ENCODE peak calls at places on chromosomes 7 and 10, in four cellular contexts. O, W, H and L are unnamed samples.

GRCh38 chr7:38291117-38291647 is 17.7 kb upstream of the TARP start:
- DNase-seq in O (no peak), W (no peak), H (no peak), L (no peak)

GRCh38 chr10:30749368-30749767 is 119.8 kb upstream of the LYZL2 start:
- DNase-seq in O (no peak), W (no peak), H (no peak), L (no peak)

GRCh38 chr7:29116361-29116760 is 30.0 kb downstream of the CPVL start:
- DNase-seq in H (no peak), O (no peak), W (no peak), L (no peak)

GRCh38 chr10:78457804-78458483 is 424.3 kb downstream of the RPS24 start:
- DNase-seq in H (no peak), O (no peak), W (no peak), L (no peak)

GRCh38 chr10:102322914-102323313 is 72.6 kb upstream of the NFKB2 start:
- DNase-seq in W (no peak), H (peak; percentile 14), O (peak; percentile 52), L (no peak)

GRCh38 chr7:149776305-149776704 is 2.9 kb upstream of the ZNF467 start:
- DNase-seq in H (no peak), W (peak; percentile 83), O (no peak), L (no peak)

GRCh38 chr7:150439926-150440325 is 10.5 kb upstream of the GIMAP8 start:
- DNase-seq in W (no peak), O (no peak), H (no peak), L (no peak)

GRCh38 chr7:7816816-7817536 is 98.6 kb upstream of the RPA3 start:
- DNase-seq in O (no peak), H (no peak), W (no peak), L (no peak)

GRCh38 chr10:79299397-79300370 is 47.6 kb upstream of the PPIF start:
- DNase-seq in W (no peak), H (no peak), O (no peak), L (no peak)

DNA sequence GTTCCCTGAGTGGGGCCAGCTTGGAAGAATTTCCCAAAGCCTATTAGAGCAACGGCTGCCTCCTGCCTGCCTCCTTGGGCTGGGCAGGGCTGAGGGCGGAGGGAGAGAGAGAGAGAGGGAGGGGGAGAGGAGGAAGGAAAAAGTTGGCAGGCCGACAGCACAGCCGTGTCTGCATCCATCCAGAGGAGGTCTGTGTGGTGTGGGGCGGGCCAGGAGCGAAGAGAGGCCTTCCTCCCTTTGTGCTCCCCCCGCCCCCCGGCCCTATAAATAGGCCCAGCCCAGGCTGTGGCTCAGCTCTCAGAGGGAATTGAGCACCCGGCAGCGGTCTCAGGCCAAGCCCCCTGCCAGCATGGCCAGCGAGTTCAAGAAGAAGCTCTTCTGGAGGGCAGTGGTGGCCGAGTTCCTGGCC is at the start of gene AQP1:
- DNase-seq in O (no peak), H (peak; percentile 83), W (peak; percentile 91), L (no peak)
- H3K4me1 ChIP-seq in O (no peaks in the 10 kb centered on the region), H (peaks cover 63% of the 10 kb centered on the region), W (peaks cover 50% of the 10 kb centered on the region), L (peaks cover 27% of the 10 kb centered on the region)

GRCh38 chr10:113062977-113063967 is 113.2 kb downstream of the TCF7L2 start:
- DNase-seq in W (no peak), O (no peak), H (no peak), L (no peak)
- TF ChIP-seq CTCF in W (no peak), O (no peak), H (no peak), L (no peak)

GRCh38 chr7:30179016-30179436 is 44.2 kb downstream of the MTURN start:
- DNase-seq in H (no peak), O (peak; percentile 82), W (no peak), L (no peak)
- H3K4me1 ChIP-seq in H (no peaks in the 10 kb centered on the region), O (peaks cover 10% of the 10 kb centered on the region), W (peaks cover 45% of the 10 kb centered on the region), L (no peaks in the 10 kb centered on the region)

DNA sequence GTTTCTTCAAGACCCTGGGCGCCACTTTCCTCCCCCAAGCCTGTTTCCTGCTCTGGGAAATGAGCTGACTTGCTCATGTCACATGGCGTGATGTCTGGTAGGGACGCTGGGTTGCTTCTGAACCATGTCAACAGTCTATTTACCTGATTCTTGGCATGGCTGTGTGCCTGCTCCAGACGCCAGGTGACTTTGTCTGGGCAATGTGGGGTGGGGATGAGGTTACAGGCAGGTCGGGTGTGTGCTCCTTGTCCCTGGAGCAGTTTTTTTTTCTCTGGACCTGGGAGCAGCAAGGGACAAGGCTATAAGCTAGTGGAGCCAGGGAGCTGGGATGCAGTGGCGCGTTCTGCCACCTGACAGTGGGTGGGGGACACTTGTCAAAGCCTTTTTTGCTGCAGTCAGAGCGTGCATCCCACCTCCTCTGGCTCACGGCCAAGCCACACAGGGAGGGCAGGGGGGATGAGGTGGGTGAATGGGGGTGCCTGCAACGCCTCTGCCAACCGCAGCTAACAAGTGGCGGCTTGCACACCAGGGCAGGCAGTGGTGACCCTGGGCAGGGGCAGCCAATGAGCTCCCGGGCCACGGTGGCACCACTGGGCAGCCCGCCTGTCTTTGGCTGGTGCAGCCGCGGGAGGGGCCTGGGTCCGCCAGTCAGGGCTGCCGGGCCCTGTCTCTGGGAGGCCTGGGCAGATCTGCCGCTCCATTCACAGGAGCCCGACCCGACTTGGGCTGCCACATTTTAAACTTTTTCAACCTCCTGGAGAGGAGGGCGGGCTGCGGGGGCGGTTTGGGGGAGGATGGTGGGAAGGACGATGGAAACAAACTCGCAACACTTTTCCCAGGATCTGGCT is 22.9 kb downstream of the DNAJB12 start:
- DNase-seq in H (peak; percentile 86), W (peak; percentile 96), O (peak; percentile 17), L (no peak)
- TF ChIP-seq CTCF in H (peak; percentile 78), W (peak; percentile 44), O (no peak), L (no peak)

GRCh38 chr7:105797652-105798051 is 78.7 kb downstream of the ATXN7L1 start:
- DNase-seq in W (no peak), O (no peak), H (no peak), L (no peak)
- H3K4me1 ChIP-seq in W (peaks cover 9% of the 10 kb centered on the region), O (no peaks in the 10 kb centered on the region), H (peaks cover 19% of the 10 kb centered on the region), L (peaks cover 4% of the 10 kb centered on the region)